ENCODE peak calls at places on chromosome 9, in nine cellular contexts. One of them, this sample, is unnamed.

GRCh38 chr9:121750715-121751623 is 99.5 kb downstream of the DAB2IP start:
- DNase-seq in dorsolateral prefrontal cortex: peak
- DNase-seq in body of pancreas: peak
- DNase-seq in GM12865: no peak
- DNase-seq in neuronal stem cell: no peak
- DNase-seq in bronchial epithelial cell: no peak
- DNase-seq in pancreas: peak
- DNase-seq in IMR-90: no peak
- DNase-seq in HCT116: peak
- DNase-seq in this sample: no peak

GRCh38 chr9:136059851-136060670 is 35.0 kb downstream of the NACC2 start:
- DNase-seq in GM12865: no peak
- DNase-seq in IMR-90: peak
- DNase-seq in neuronal stem cell: no peak
- DNase-seq in pancreas: no peak
- DNase-seq in HCT116: no peak
- DNase-seq in dorsolateral prefrontal cortex: no peak
- DNase-seq in body of pancreas: no peak
- DNase-seq in bronchial epithelial cell: no peak
- DNase-seq in this sample: no peak

GRCh38 chr9:79662553-79662956 is 90.8 kb downstream of the TLE4 start:
- DNase-seq in pancreas: no peak
- DNase-seq in neuronal stem cell: peak
- DNase-seq in dorsolateral prefrontal cortex: no peak
- DNase-seq in bronchial epithelial cell: no peak
- DNase-seq in IMR-90: no peak
- DNase-seq in GM12865: no peak
- DNase-seq in body of pancreas: no peak
- DNase-seq in HCT116: no peak
- DNase-seq in this sample: no peak

GRCh38 chr9:21672762-21673161 is 129.7 kb upstream of the MTAP start:
- DNase-seq in neuronal stem cell: no peak
- DNase-seq in IMR-90: peak
- DNase-seq in HCT116: no peak
- DNase-seq in GM12865: no peak
- DNase-seq in bronchial epithelial cell: no peak
- DNase-seq in dorsolateral prefrontal cortex: no peak
- DNase-seq in body of pancreas: no peak
- DNase-seq in pancreas: no peak
- DNase-seq in this sample: no peak

GRCh38 chr9:35828716-35829083 is at the start of gene FAM221B:
- DNase-seq in IMR-90: no peak
- DNase-seq in neuronal stem cell: peak
- DNase-seq in dorsolateral prefrontal cortex: no peak
- DNase-seq in body of pancreas: peak
- DNase-seq in GM12865: no peak
- DNase-seq in HCT116: no peak
- DNase-seq in pancreas: peak
- DNase-seq in bronchial epithelial cell: no peak
- DNase-seq in this sample: peak

GRCh38 chr9:134136117-134136996 is 475 bp downstream of the WDR5 start:
- DNase-seq in HCT116: no peak
- DNase-seq in GM12865: peak
- DNase-seq in body of pancreas: peak
- DNase-seq in bronchial epithelial cell: no peak
- DNase-seq in dorsolateral prefrontal cortex: no peak
- DNase-seq in neuronal stem cell: peak
- DNase-seq in pancreas: peak
- DNase-seq in IMR-90: peak
- DNase-seq in this sample: peak

GRCh38 chr9:75993434-75993833 is 103.0 kb downstream of the PCSK5 start:
- DNase-seq in body of pancreas: no peak
- DNase-seq in HCT116: peak
- DNase-seq in neuronal stem cell: no peak
- DNase-seq in IMR-90: peak
- DNase-seq in dorsolateral prefrontal cortex: no peak
- DNase-seq in GM12865: no peak
- DNase-seq in pancreas: no peak
- DNase-seq in bronchial epithelial cell: peak
- DNase-seq in this sample: no peak

GRCh38 chr9:3963266-3964019 is 336.4 kb downstream of the GLIS3 start:
- DNase-seq in pancreas: no peak
- DNase-seq in neuronal stem cell: no peak
- DNase-seq in GM12865: no peak
- DNase-seq in body of pancreas: no peak
- DNase-seq in IMR-90: peak
- DNase-seq in dorsolateral prefrontal cortex: no peak
- DNase-seq in bronchial epithelial cell: peak
- DNase-seq in HCT116: no peak
- DNase-seq in this sample: no peak

GRCh38 chr9:18587988-18588387 is 114.0 kb downstream of the ADAMTSL1 start:
- DNase-seq in HCT116: no peak
- DNase-seq in bronchial epithelial cell: no peak
- DNase-seq in GM12865: no peak
- DNase-seq in pancreas: no peak
- DNase-seq in neuronal stem cell: no peak
- DNase-seq in IMR-90: peak
- DNase-seq in dorsolateral prefrontal cortex: no peak
- DNase-seq in body of pancreas: no peak
- DNase-seq in this sample: no peak

GRCh38 chr9:87516222-87516930 is 18.7 kb downstream of the DAPK1 start:
- DNase-seq in bronchial epithelial cell: no peak
- DNase-seq in body of pancreas: no peak
- DNase-seq in dorsolateral prefrontal cortex: no peak
- DNase-seq in HCT116: no peak
- DNase-seq in neuronal stem cell: no peak
- DNase-seq in GM12865: no peak
- DNase-seq in pancreas: peak
- DNase-seq in IMR-90: no peak
- DNase-seq in this sample: no peak

GRCh38 chr9:124259273-124260078 is 1.7 kb downstream of the NEK6 start:
- DNase-seq in neuronal stem cell: no peak
- DNase-seq in body of pancreas: peak
- DNase-seq in HCT116: peak
- DNase-seq in GM12865: no peak
- DNase-seq in bronchial epithelial cell: peak
- DNase-seq in dorsolateral prefrontal cortex: no peak
- DNase-seq in pancreas: peak
- DNase-seq in IMR-90: peak
- DNase-seq in this sample: no peak

GRCh38 chr9:16329699-16330113 is 540.8 kb downstream of the BNC2 start:
- DNase-seq in bronchial epithelial cell: no peak
- DNase-seq in neuronal stem cell: no peak
- DNase-seq in HCT116: no peak
- DNase-seq in IMR-90: peak
- DNase-seq in body of pancreas: no peak
- DNase-seq in dorsolateral prefrontal cortex: no peak
- DNase-seq in GM12865: no peak
- DNase-seq in pancreas: no peak
- DNase-seq in this sample: no peak

GRCh38 chr9:115939065-115939765 is 214.4 kb upstream of the PAPPA start:
- DNase-seq in HCT116: no peak
- DNase-seq in body of pancreas: no peak
- DNase-seq in GM12865: no peak
- DNase-seq in dorsolateral prefrontal cortex: no peak
- DNase-seq in IMR-90: peak
- DNase-seq in pancreas: no peak
- DNase-seq in bronchial epithelial cell: peak
- DNase-seq in neuronal stem cell: no peak
- DNase-seq in this sample: no peak

GRCh38 chr9:124595743-124596142 is 88.5 kb upstream of the NR5A1 start:
- DNase-seq in body of pancreas: no peak
- DNase-seq in bronchial epithelial cell: no peak
- DNase-seq in GM12865: no peak
- DNase-seq in neuronal stem cell: no peak
- DNase-seq in IMR-90: no peak
- DNase-seq in dorsolateral prefrontal cortex: no peak
- DNase-seq in HCT116: no peak
- DNase-seq in pancreas: no peak
- DNase-seq in this sample: no peak

GRCh38 chr9:98805506-98806272 is 1.8 kb upstream of the GALNT12 start:
- DNase-seq in HCT116: no peak
- DNase-seq in IMR-90: peak
- DNase-seq in bronchial epithelial cell: peak
- DNase-seq in body of pancreas: peak
- DNase-seq in pancreas: no peak
- DNase-seq in neuronal stem cell: no peak
- DNase-seq in GM12865: no peak
- DNase-seq in dorsolateral prefrontal cortex: no peak
- DNase-seq in this sample: no peak

GRCh38 chr9:118109542-118109941 is 405.3 kb downstream of the TLR4 start:
- DNase-seq in pancreas: no peak
- DNase-seq in neuronal stem cell: no peak
- DNase-seq in body of pancreas: no peak
- DNase-seq in IMR-90: no peak
- DNase-seq in dorsolateral prefrontal cortex: no peak
- DNase-seq in GM12865: no peak
- DNase-seq in HCT116: no peak
- DNase-seq in bronchial epithelial cell: no peak
- DNase-seq in this sample: no peak

DNA sequence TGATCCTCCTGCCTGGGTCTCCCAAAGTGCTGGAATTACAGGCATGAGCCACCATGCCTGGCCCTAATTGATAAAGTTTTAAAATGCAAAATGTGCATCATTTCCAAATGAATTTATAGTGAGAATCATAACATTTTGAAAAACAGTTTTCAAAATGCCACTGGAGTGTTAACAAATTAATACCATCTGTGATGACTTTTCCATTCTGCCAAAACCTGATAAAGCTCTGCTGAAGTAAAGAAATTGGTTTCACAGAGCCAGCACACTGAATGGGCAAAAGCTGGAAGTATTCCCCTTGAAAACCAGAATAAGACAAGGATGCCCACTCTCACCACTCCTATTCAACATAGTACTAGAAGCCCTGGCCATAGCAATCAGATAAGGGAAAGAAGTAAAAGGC is 89.6 kb downstream of the MUSK start:
- DNase-seq in pancreas: no peak
- DNase-seq in neuronal stem cell: no peak
- DNase-seq in IMR-90: no peak
- DNase-seq in body of pancreas: no peak
- DNase-seq in dorsolateral prefrontal cortex: no peak
- DNase-seq in HCT116: no peak
- DNase-seq in GM12865: no peak
- DNase-seq in bronchial epithelial cell: no peak
- DNase-seq in this sample: no peak
- H3K4me3 ChIP-seq in pancreas: no peak
- H3K4me3 ChIP-seq in neuronal stem cell: no peak
- H3K4me3 ChIP-seq in IMR-90: no peak
- H3K4me3 ChIP-seq in body of pancreas: no peak
- H3K4me3 ChIP-seq in dorsolateral prefrontal cortex: no peak
- H3K4me3 ChIP-seq in HCT116: no peak
- H3K4me3 ChIP-seq in GM12865: no peak
- H3K4me3 ChIP-seq in bronchial epithelial cell: no peak
- H3K4me3 ChIP-seq in this sample: no peak

DNA sequence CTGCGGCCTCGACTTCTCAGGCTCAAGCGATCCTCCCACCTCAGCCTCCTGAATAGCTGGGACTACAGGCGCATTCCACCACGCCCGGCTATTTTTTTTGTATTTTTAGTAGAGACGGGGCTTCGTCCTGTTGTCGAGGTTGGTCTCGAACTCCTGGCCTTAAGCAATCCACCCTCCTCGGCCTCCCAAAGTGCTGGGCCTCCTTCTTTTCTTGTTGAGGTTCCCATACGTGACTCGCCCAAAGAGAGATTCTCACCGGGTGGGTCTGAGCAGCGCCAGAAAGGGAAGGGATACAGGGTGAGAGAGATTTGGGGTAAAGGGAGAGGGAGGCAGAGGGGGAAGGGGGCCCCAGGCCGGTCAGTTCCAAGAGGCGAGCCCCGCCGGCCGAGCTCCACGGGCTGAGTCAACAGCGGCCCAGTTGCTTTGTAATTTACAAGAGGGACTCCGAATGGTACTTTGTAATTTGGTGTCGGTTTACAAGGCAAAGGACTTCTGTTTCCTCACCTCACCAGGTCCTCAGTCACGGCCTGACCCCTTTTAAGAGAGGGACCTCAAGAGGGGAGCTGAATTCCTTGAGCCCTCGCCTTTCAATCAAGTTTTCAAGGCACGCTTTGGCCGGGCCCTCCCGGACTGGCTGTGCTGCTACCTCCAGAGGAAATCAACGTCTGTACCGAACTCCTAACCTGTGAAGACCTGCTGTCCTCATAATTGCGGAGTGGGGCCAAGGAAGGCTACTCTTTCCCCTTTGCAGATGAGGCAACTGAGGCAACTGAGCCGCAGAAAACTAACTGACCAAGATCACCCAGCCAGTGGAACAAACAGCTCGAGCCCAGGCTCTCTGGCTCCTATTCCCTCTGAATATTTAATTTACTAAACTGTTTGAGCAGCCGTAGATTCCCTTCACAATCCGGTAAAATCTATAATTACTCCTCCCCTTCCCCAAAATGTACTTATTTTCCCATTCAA is 3.2 kb upstream of the DMRT2 start:
- DNase-seq in neuronal stem cell: no peak
- DNase-seq in GM12865: no peak
- DNase-seq in dorsolateral prefrontal cortex: no peak
- DNase-seq in body of pancreas: no peak
- DNase-seq in bronchial epithelial cell: no peak
- DNase-seq in pancreas: no peak
- DNase-seq in IMR-90: no peak
- DNase-seq in HCT116: no peak
- DNase-seq in this sample: no peak
- H3K4me3 ChIP-seq in neuronal stem cell: no peak
- H3K4me3 ChIP-seq in GM12865: no peak
- H3K4me3 ChIP-seq in dorsolateral prefrontal cortex: peak
- H3K4me3 ChIP-seq in body of pancreas: no peak
- H3K4me3 ChIP-seq in bronchial epithelial cell: no peak
- H3K4me3 ChIP-seq in pancreas: no peak
- H3K4me3 ChIP-seq in IMR-90: no peak
- H3K4me3 ChIP-seq in HCT116: no peak
- H3K4me3 ChIP-seq in this sample: peak

GRCh38 chr9:127929044-127929979 is 1.3 kb downstream of the PIP5KL1 start:
- DNase-seq in GM12865: no peak
- DNase-seq in bronchial epithelial cell: no peak
- DNase-seq in IMR-90: no peak
- DNase-seq in dorsolateral prefrontal cortex: no peak
- DNase-seq in body of pancreas: no peak
- DNase-seq in neuronal stem cell: no peak
- DNase-seq in pancreas: no peak
- DNase-seq in HCT116: no peak
- DNase-seq in this sample: peak
- H3K4me3 ChIP-seq in GM12865: no peak
- H3K4me3 ChIP-seq in bronchial epithelial cell: no peak
- H3K4me3 ChIP-seq in IMR-90: no peak
- H3K4me3 ChIP-seq in dorsolateral prefrontal cortex: no peak
- H3K4me3 ChIP-seq in body of pancreas: no peak
- H3K4me3 ChIP-seq in neuronal stem cell: no peak
- H3K4me3 ChIP-seq in pancreas: no peak
- H3K4me3 ChIP-seq in HCT116: no peak
- H3K4me3 ChIP-seq in this sample: no peak

DNA sequence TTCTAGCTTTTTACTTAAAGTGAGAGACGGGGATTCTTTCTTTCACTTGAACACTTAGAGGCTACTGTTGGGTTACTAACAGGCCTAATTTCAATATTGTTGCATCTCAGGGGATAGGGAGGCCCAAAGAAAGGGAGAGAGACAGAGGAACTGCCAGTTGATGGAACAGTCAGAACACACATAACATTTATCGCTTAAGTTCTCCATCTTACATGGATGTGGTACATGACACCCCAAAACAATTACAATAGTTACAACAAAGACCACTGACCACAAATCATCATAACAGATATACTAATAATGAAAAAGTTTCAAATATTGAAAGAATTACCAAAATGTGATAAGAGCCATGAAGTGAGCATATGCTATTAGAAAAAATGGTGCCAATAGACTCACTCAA is 4.3 kb upstream of the RIC1 start:
- DNase-seq in HCT116: no peak
- DNase-seq in bronchial epithelial cell: no peak
- DNase-seq in body of pancreas: no peak
- DNase-seq in IMR-90: no peak
- DNase-seq in pancreas: no peak
- DNase-seq in dorsolateral prefrontal cortex: no peak
- DNase-seq in GM12865: peak
- DNase-seq in neuronal stem cell: no peak
- DNase-seq in this sample: no peak
- H3K4me3 ChIP-seq in HCT116: no peak
- H3K4me3 ChIP-seq in bronchial epithelial cell: no peak
- H3K4me3 ChIP-seq in body of pancreas: no peak
- H3K4me3 ChIP-seq in IMR-90: no peak
- H3K4me3 ChIP-seq in pancreas: no peak
- H3K4me3 ChIP-seq in dorsolateral prefrontal cortex: no peak
- H3K4me3 ChIP-seq in GM12865: no peak
- H3K4me3 ChIP-seq in neuronal stem cell: no peak
- H3K4me3 ChIP-seq in this sample: no peak